ENCODE peak calls at places on chromosomes 1 and 21, in six cellular contexts. One of them, this sample, is unnamed.

GRCh38 chr1:226966683-226967082 is 26.6 kb downstream of the COQ8A start:
- DNase-seq in BE2C: no peak
- DNase-seq in HT1080: no peak
- DNase-seq in effector memory CD4-positive, alpha-beta T cell: no peak
- DNase-seq in Right ventricle myocardium superior: no peak
- DNase-seq in stimulated activated CD4-positive, alpha-beta T cell treated with anti-CD3 and anti-CD28 coated beads, Interleukin-1b, Interleukin-23, amount 100 ng/mL, for 24 hours: no peak
- DNase-seq in this sample: no peak

GRCh38 chr1:168689726-168690602 is 39.0 kb downstream of the DPT start:
- DNase-seq in stimulated activated CD4-positive, alpha-beta T cell treated with anti-CD3 and anti-CD28 coated beads, Interleukin-1b, Interleukin-23, amount 100 ng/mL, for 24 hours: no peak
- DNase-seq in HT1080: peak; percentile 46
- DNase-seq in BE2C: peak; percentile 84
- DNase-seq in Right ventricle myocardium superior: no peak
- DNase-seq in effector memory CD4-positive, alpha-beta T cell: no peak
- DNase-seq in this sample: no peak

GRCh38 chr1:77282187-77282865 is 507 bp downstream of the AK5 start:
- DNase-seq in effector memory CD4-positive, alpha-beta T cell: no peak
- DNase-seq in stimulated activated CD4-positive, alpha-beta T cell treated with anti-CD3 and anti-CD28 coated beads, Interleukin-1b, Interleukin-23, amount 100 ng/mL, for 24 hours: no peak
- DNase-seq in BE2C: peak; percentile 43
- DNase-seq in HT1080: peak; percentile 26
- DNase-seq in Right ventricle myocardium superior: peak; percentile 35
- DNase-seq in this sample: peak; percentile 8

GRCh38 chr1:231919900-231920299 is 293.3 kb downstream of the DISC1 start:
- DNase-seq in HT1080: no peak
- DNase-seq in BE2C: peak; percentile 89
- DNase-seq in Right ventricle myocardium superior: no peak
- DNase-seq in effector memory CD4-positive, alpha-beta T cell: peak; percentile 4
- DNase-seq in stimulated activated CD4-positive, alpha-beta T cell treated with anti-CD3 and anti-CD28 coated beads, Interleukin-1b, Interleukin-23, amount 100 ng/mL, for 24 hours: no peak
- DNase-seq in this sample: peak; percentile 20

GRCh38 chr1:156053770-156054499 is at the start of gene UBQLN4:
- DNase-seq in stimulated activated CD4-positive, alpha-beta T cell treated with anti-CD3 and anti-CD28 coated beads, Interleukin-1b, Interleukin-23, amount 100 ng/mL, for 24 hours: peak; percentile 77
- DNase-seq in effector memory CD4-positive, alpha-beta T cell: peak; percentile 73
- DNase-seq in BE2C: peak; percentile 93
- DNase-seq in HT1080: peak; percentile 48
- DNase-seq in Right ventricle myocardium superior: peak; percentile 92
- DNase-seq in this sample: peak; percentile 77

GRCh38 chr21:45388011-45388521 is 16.9 kb upstream of the COL18A1 start:
- DNase-seq in stimulated activated CD4-positive, alpha-beta T cell treated with anti-CD3 and anti-CD28 coated beads, Interleukin-1b, Interleukin-23, amount 100 ng/mL, for 24 hours: no peak
- DNase-seq in Right ventricle myocardium superior: peak; percentile 44
- DNase-seq in BE2C: peak; percentile 3
- DNase-seq in effector memory CD4-positive, alpha-beta T cell: no peak
- DNase-seq in HT1080: no peak
- DNase-seq in this sample: no peak

GRCh38 chr1:91884459-91885290 is 1.3 kb downstream of the TGFBR3 start:
- DNase-seq in effector memory CD4-positive, alpha-beta T cell: no peak
- DNase-seq in HT1080: peak; percentile 21
- DNase-seq in Right ventricle myocardium superior: peak; percentile 52
- DNase-seq in BE2C: peak; percentile 7
- DNase-seq in stimulated activated CD4-positive, alpha-beta T cell treated with anti-CD3 and anti-CD28 coated beads, Interleukin-1b, Interleukin-23, amount 100 ng/mL, for 24 hours: no peak
- DNase-seq in this sample: no peak

GRCh38 chr1:208129489-208129888 is 114.7 kb downstream of the PLXNA2 start:
- DNase-seq in stimulated activated CD4-positive, alpha-beta T cell treated with anti-CD3 and anti-CD28 coated beads, Interleukin-1b, Interleukin-23, amount 100 ng/mL, for 24 hours: no peak
- DNase-seq in BE2C: no peak
- DNase-seq in Right ventricle myocardium superior: no peak
- DNase-seq in HT1080: no peak
- DNase-seq in effector memory CD4-positive, alpha-beta T cell: no peak
- DNase-seq in this sample: no peak

GRCh38 chr1:60589916-60590315 is 492.4 kb upstream of the NFIA start:
- DNase-seq in HT1080: no peak
- DNase-seq in stimulated activated CD4-positive, alpha-beta T cell treated with anti-CD3 and anti-CD28 coated beads, Interleukin-1b, Interleukin-23, amount 100 ng/mL, for 24 hours: no peak
- DNase-seq in Right ventricle myocardium superior: no peak
- DNase-seq in effector memory CD4-positive, alpha-beta T cell: no peak
- DNase-seq in BE2C: no peak
- DNase-seq in this sample: no peak

GRCh38 chr1:40315795-40316594 is 1.1 kb downstream of the COL9A2 start:
- DNase-seq in stimulated activated CD4-positive, alpha-beta T cell treated with anti-CD3 and anti-CD28 coated beads, Interleukin-1b, Interleukin-23, amount 100 ng/mL, for 24 hours: no peak
- DNase-seq in effector memory CD4-positive, alpha-beta T cell: no peak
- DNase-seq in BE2C: peak; percentile 16
- DNase-seq in Right ventricle myocardium superior: peak; percentile 46
- DNase-seq in HT1080: no peak
- DNase-seq in this sample: no peak

GRCh38 chr1:999797-1000356 is at the start of gene HES4:
- DNase-seq in BE2C: peak; percentile 57
- DNase-seq in effector memory CD4-positive, alpha-beta T cell: peak; percentile 45
- DNase-seq in HT1080: peak; percentile 81
- DNase-seq in stimulated activated CD4-positive, alpha-beta T cell treated with anti-CD3 and anti-CD28 coated beads, Interleukin-1b, Interleukin-23, amount 100 ng/mL, for 24 hours: peak; percentile 55
- DNase-seq in Right ventricle myocardium superior: peak; percentile 96
- DNase-seq in this sample: no peak

GRCh38 chr1:229624906-229625871 is 733 bp downstream of the TAF5L start:
- DNase-seq in HT1080: peak; percentile 29
- DNase-seq in BE2C: peak; percentile 63
- DNase-seq in effector memory CD4-positive, alpha-beta T cell: peak; percentile 23
- DNase-seq in Right ventricle myocardium superior: peak; percentile 66
- DNase-seq in stimulated activated CD4-positive, alpha-beta T cell treated with anti-CD3 and anti-CD28 coated beads, Interleukin-1b, Interleukin-23, amount 100 ng/mL, for 24 hours: peak; percentile 42
- DNase-seq in this sample: peak; percentile 21

GRCh38 chr1:55700359-55701130 is 485.4 kb upstream of the USP24 start:
- DNase-seq in Right ventricle myocardium superior: no peak
- DNase-seq in effector memory CD4-positive, alpha-beta T cell: no peak
- DNase-seq in HT1080: no peak
- DNase-seq in BE2C: no peak
- DNase-seq in stimulated activated CD4-positive, alpha-beta T cell treated with anti-CD3 and anti-CD28 coated beads, Interleukin-1b, Interleukin-23, amount 100 ng/mL, for 24 hours: no peak
- DNase-seq in this sample: no peak

GRCh38 chr1:29240400-29240837 is 4.1 kb downstream of the PTPRU start:
- DNase-seq in effector memory CD4-positive, alpha-beta T cell: no peak
- DNase-seq in stimulated activated CD4-positive, alpha-beta T cell treated with anti-CD3 and anti-CD28 coated beads, Interleukin-1b, Interleukin-23, amount 100 ng/mL, for 24 hours: no peak
- DNase-seq in Right ventricle myocardium superior: no peak
- DNase-seq in BE2C: peak; percentile 15
- DNase-seq in HT1080: no peak
- DNase-seq in this sample: no peak

GRCh38 chr1:25615172-25615541 is 1.4 kb upstream of the MAN1C1 start:
- DNase-seq in effector memory CD4-positive, alpha-beta T cell: no peak
- DNase-seq in Right ventricle myocardium superior: no peak
- DNase-seq in HT1080: no peak
- DNase-seq in BE2C: no peak
- DNase-seq in stimulated activated CD4-positive, alpha-beta T cell treated with anti-CD3 and anti-CD28 coated beads, Interleukin-1b, Interleukin-23, amount 100 ng/mL, for 24 hours: no peak
- DNase-seq in this sample: no peak

GRCh38 chr1:75615664-75616435 is 4.9 kb upstream of the SLC44A5 start:
- DNase-seq in effector memory CD4-positive, alpha-beta T cell: no peak
- DNase-seq in stimulated activated CD4-positive, alpha-beta T cell treated with anti-CD3 and anti-CD28 coated beads, Interleukin-1b, Interleukin-23, amount 100 ng/mL, for 24 hours: no peak
- DNase-seq in Right ventricle myocardium superior: peak; percentile 42
- DNase-seq in BE2C: peak; percentile 26
- DNase-seq in HT1080: no peak
- DNase-seq in this sample: no peak

GRCh38 chr1:101200513-101200912 is 36.3 kb upstream of the S1PR1 start:
- DNase-seq in Right ventricle myocardium superior: no peak
- DNase-seq in BE2C: no peak
- DNase-seq in HT1080: peak; percentile 91
- DNase-seq in effector memory CD4-positive, alpha-beta T cell: no peak
- DNase-seq in stimulated activated CD4-positive, alpha-beta T cell treated with anti-CD3 and anti-CD28 coated beads, Interleukin-1b, Interleukin-23, amount 100 ng/mL, for 24 hours: no peak
- DNase-seq in this sample: no peak

GRCh38 chr1:32234792-32235191 is 12.2 kb upstream of the FAM167B start:
- DNase-seq in stimulated activated CD4-positive, alpha-beta T cell treated with anti-CD3 and anti-CD28 coated beads, Interleukin-1b, Interleukin-23, amount 100 ng/mL, for 24 hours: no peak
- DNase-seq in Right ventricle myocardium superior: no peak
- DNase-seq in HT1080: no peak
- DNase-seq in effector memory CD4-positive, alpha-beta T cell: no peak
- DNase-seq in BE2C: no peak
- DNase-seq in this sample: no peak

GRCh38 chr1:173482683-173483082 is 5.5 kb downstream of the PRDX6 start:
- DNase-seq in effector memory CD4-positive, alpha-beta T cell: no peak
- DNase-seq in stimulated activated CD4-positive, alpha-beta T cell treated with anti-CD3 and anti-CD28 coated beads, Interleukin-1b, Interleukin-23, amount 100 ng/mL, for 24 hours: no peak
- DNase-seq in HT1080: no peak
- DNase-seq in BE2C: no peak
- DNase-seq in Right ventricle myocardium superior: no peak
- DNase-seq in this sample: no peak

GRCh38 chr1:243842978-243843490 is 7.0 kb downstream of the AKT3 start:
- DNase-seq in HT1080: peak; percentile 73
- DNase-seq in stimulated activated CD4-positive, alpha-beta T cell treated with anti-CD3 and anti-CD28 coated beads, Interleukin-1b, Interleukin-23, amount 100 ng/mL, for 24 hours: no peak
- DNase-seq in Right ventricle myocardium superior: no peak
- DNase-seq in BE2C: no peak
- DNase-seq in effector memory CD4-positive, alpha-beta T cell: no peak
- DNase-seq in this sample: no peak